ENCODE peak calls at places on chromosomes 4 and X, in eight cellular contexts. O is fibroblast of lung; A is SK-N-SH; L is GM12878; Y is suprapubic skin; G is Karpas-422; H is aorta; W is CD8-positive, alpha-beta T cell. R is an unnamed sample.

GRCh38 chr4:152784490-152785195 is 4.9 kb downstream of the ARFIP1 start:
- DNase-seq in O (peak; percentile 13), A (peak; percentile 55), L (no peak), Y (no peak), G (no peak), H (no peak), W (no peak), R (no peak)

GRCh38 chr4:114791976-114792375 is 193.4 kb downstream of the UGT8 start:
- DNase-seq in O (peak; percentile 23), A (no peak), L (no peak), Y (no peak), G (no peak), H (no peak), W (no peak), R (no peak)

GRCh38 chrX:23883737-23884354 is 23.9 kb downstream of the APOO start:
- DNase-seq in O (peak; percentile 81), A (no peak), L (no peak), Y (no peak), G (no peak), H (no peak), W (no peak), R (no peak)

GRCh38 chrX:120468071-120468470 is 1.0 kb downstream of the LAMP2 start:
- DNase-seq in O (no peak), A (no peak), L (no peak), Y (no peak), G (peak; percentile 38), H (no peak), W (no peak), R (no peak)

GRCh38 chr4:119027815-119028214 is 107.8 kb upstream of the MYOZ2 start:
- DNase-seq in O (no peak), A (no peak), L (no peak), Y (no peak), G (no peak), H (no peak), W (no peak), R (no peak)

GRCh38 chr4:22238742-22239141 is 277.1 kb downstream of the ADGRA3 start:
- DNase-seq in O (no peak), A (peak; percentile 4), L (no peak), Y (no peak), G (no peak), H (no peak), W (no peak), R (no peak)

GRCh38 chr4:103307479-103308042 is 109.4 kb upstream of the CENPE start:
- DNase-seq in O (no peak), A (peak; percentile 6), L (no peak), Y (no peak), G (no peak), H (peak; percentile 60), W (no peak), R (no peak)

GRCh38 chrX:71852182-71852581 is 58.5 kb upstream of the NHSL2 start:
- DNase-seq in O (no peak), A (no peak), L (no peak), Y (no peak), G (no peak), H (no peak), W (no peak), R (no peak)

GRCh38 chr4:19580090-19580489 is 671.6 kb upstream of the SLIT2 start:
- DNase-seq in O (peak; percentile 63), A (no peak), L (no peak), Y (no peak), G (no peak), H (no peak), W (no peak), R (no peak)

GRCh38 chr4:92035666-92036065 is 268.1 kb upstream of the GRID2 start:
- DNase-seq in O (peak; percentile 3), A (no peak), L (no peak), Y (no peak), G (no peak), H (no peak), W (no peak), R (no peak)

GRCh38 chr4:138897818-138898226 is 117.8 kb upstream of the NOCT start:
- DNase-seq in O (peak; percentile 98), A (peak; percentile 41), L (no peak), Y (no peak), G (no peak), H (no peak), W (no peak), R (no peak)

GRCh38 chr4:125191252-125191651 is 123.5 kb upstream of the FAT4 start:
- DNase-seq in O (peak; percentile 95), A (no peak), L (no peak), Y (no peak), G (no peak), H (no peak), W (no peak), R (no peak)

GRCh38 chr4:80112236-80112635 is 39.2 kb upstream of the ANTXR2 start:
- DNase-seq in O (peak; percentile 37), A (no peak), L (no peak), Y (peak; percentile 81), G (no peak), H (no peak), W (no peak), R (no peak)

GRCh38 chr4:88002786-88003185 is 4.6 kb upstream of the PKD2 start:
- DNase-seq in O (peak; percentile 30), A (no peak), L (no peak), Y (no peak), G (no peak), H (no peak), W (no peak), R (no peak)

GRCh38 chr4:74944354-74944793 is 11.5 kb downstream of the PARM1 start:
- DNase-seq in O (no peak), A (no peak), L (no peak), Y (no peak), G (no peak), H (no peak), W (no peak), R (no peak)

GRCh38 chr4:54499308-54500074 is 158.3 kb upstream of the KIT start:
- DNase-seq in O (peak; percentile 66), A (no peak), L (no peak), Y (no peak), G (no peak), H (no peak), W (no peak), R (no peak)

GRCh38 chr4:42048394-42048793 is 58.1 kb downstream of the SLC30A9 start:
- DNase-seq in O (peak; percentile 85), A (no peak), L (no peak), Y (no peak), G (no peak), H (no peak), W (no peak), R (no peak)

GRCh38 chr4:168558587-168558986 is 61.7 kb downstream of the PALLD start:
- DNase-seq in O (peak; percentile 78), A (no peak), L (no peak), Y (no peak), G (no peak), H (no peak), W (no peak), R (no peak)

GRCh38 chr4:105666693-105667092 is 41.8 kb downstream of the INTS12 start:
- DNase-seq in O (peak; percentile 26), A (no peak), L (no peak), Y (no peak), G (peak; percentile 73), H (no peak), W (no peak), R (no peak)

GRCh38 chr4:181646864-181647263 is 596.3 kb upstream of the TENM3 start:
- DNase-seq in O (peak; percentile 64), A (no peak), L (no peak), Y (no peak), G (no peak), H (no peak), W (no peak), R (no peak)

DNA sequence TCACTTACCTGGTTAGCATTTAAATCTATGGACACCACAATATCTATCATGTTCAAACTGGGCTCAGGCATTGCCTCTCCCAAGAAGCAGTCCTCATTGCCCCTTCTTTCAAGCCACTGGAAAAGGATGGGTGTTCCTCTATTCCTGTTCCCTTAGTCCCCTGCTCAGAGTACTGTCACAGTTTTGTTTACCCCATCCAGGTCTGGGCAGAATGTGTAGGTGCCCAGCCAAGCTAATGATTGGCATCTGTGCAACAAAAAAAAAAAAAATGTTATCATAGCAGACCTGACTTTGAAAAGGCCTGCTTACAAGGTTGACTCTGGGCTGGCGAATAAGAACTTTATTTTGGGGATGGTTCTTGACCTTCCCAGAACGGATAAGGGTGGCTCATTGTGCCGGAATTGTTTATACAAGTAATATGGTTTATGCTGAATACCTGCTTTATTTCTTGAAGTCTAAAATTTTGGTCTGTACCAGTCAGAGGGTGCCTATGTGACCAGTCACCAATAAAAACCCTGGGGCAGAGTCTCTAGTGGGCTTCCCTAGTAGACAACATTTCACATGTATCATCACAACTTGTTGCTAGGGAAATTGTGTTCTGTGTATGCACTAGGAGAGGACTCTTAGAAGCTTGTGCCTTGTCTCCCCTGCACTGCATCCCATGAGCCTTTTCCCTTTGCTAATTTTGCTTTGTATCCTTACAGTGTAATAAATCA is 47.9 kb downstream of the JADE3 start:
- DNase-seq in O (no peak), A (no peak), L (no peak), Y (no peak), G (no peak), H (no peak), W (no peak), R (no peak)
- H3K27ac ChIP-seq in O (no peak overlapping the region), A (no peak overlapping the region), L (no peak overlapping the region), Y (no peak overlapping the region), G (no peak overlapping the region), H (no peak overlapping the region), W (no peak overlapping the region), R (no peak overlapping the region)

DNA sequence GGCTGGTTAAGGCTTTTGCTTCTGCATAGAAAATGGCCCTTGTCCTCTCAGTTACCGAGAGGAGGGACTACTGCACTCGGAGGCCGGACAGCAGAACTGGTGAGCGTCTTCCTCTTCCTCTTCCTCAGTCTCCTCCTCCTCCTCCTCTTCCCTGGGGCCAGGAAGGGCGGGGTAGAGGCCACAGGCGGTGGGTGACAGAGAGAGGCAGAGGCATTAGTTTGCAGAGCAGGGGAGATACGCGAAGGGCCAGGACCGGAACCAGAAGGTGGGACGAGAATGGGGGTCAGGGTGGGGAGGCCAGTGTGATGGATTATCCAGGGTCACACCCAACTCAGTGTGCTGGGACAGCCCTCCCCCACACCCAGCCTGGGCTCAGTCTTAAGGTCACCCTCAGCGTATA is 14.5 kb downstream of the IQSEC2 start:
- DNase-seq in O (no peak), A (no peak), L (no peak), Y (no peak), G (no peak), H (no peak), W (no peak), R (no peak)
- H3K27ac ChIP-seq in O (no peak overlapping the region), A (no peak overlapping the region), L (no peak overlapping the region), Y (peak overlapping the region; percentile 54), G (no peak overlapping the region), H (no peak overlapping the region), W (no peak overlapping the region), R (no peak overlapping the region)

DNA sequence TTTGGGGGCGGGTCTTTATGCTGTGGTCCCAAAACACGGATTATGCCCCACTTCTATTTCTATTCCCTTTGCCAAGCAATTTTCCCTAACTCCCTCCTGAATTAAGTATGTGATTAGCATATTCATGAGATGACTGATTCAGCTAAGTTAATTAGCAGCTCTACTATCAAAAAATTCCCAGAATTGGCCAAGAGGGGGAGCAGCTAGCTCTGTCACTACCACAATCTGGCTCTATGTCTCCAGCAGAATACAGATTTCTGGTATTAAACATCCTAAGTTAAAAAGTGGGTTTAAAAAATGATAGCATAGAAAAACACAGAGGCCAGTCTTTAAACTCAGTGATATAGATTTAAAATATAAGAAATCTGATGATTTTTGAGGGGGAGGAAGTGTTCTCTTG is 80.3 kb downstream of the GPC4 start:
- DNase-seq in O (peak; percentile 33), A (peak; percentile 32), L (no peak), Y (no peak), G (peak; percentile 85), H (no peak), W (no peak), R (no peak)
- H3K27ac ChIP-seq in O (no peak overlapping the region), A (no peak overlapping the region), L (no peak overlapping the region), Y (no peak overlapping the region), G (no peak overlapping the region), H (no peak overlapping the region), W (no peak overlapping the region), R (no peak overlapping the region)

GRCh38 chr4:185256444-185256843 is 47.0 kb downstream of the SNX25 start:
- DNase-seq in O (peak; percentile 86), A (no peak), L (no peak), Y (no peak), G (no peak), H (no peak), W (no peak), R (no peak)
- H3K27ac ChIP-seq in O (no peak overlapping the region), A (peak overlapping the region; percentile 50), L (peak overlapping the region; percentile 38), Y (no peak overlapping the region), G (peak overlapping the region; percentile 81), H (no peak overlapping the region), W (no peak overlapping the region), R (no peak overlapping the region)